ENCODE peak calls at places on chromosomes 16 and 17, in ten cellular contexts. L is astrocyte of the cerebellum; Y is smooth muscle cell of the brain vasculature; F is HS-5; I is activated T-cell treated with anti-CD3 and anti-CD28 coated beads, Interleukin-2, amount 50 U/mL, for 72 hours; H is mucosa of gallbladder; B is heart left ventricle; W is MM.1S; G is AG08396; N is A549. R is an unnamed sample.

GRCh38 chr17:63834431-63835166 is 7.1 kb upstream of the FTSJ3 start:
- DNase-seq in W (peak), Y (no peak), F (no peak), I (peak), H (peak), L (no peak), G (peak), B (no peak), N (peak), R (peak)

GRCh38 chr16:71746442-71747046 is 22.0 kb upstream of the PHLPP2 start:
- DNase-seq in L (peak), W (peak), H (no peak), B (no peak), I (peak), N (peak), F (no peak), Y (peak), G (peak), R (peak)

GRCh38 chr16:75401697-75402096 is 31.6 kb downstream of the CFDP1 start:
- DNase-seq in F (no peak), N (no peak), L (no peak), B (no peak), G (no peak), I (no peak), Y (no peak), H (no peak), W (no peak), R (no peak)

GRCh38 chr16:66007717-66008116 is 358.8 kb upstream of the CDH5 start:
- DNase-seq in B (no peak), H (no peak), W (peak), N (no peak), G (peak), Y (no peak), F (peak), L (peak), I (no peak), R (no peak)

GRCh38 chr17:50806141-50806643 is 29.2 kb upstream of the WFIKKN2 start:
- DNase-seq in B (no peak), F (no peak), Y (no peak), I (no peak), L (no peak), H (peak), G (no peak), N (no peak), W (no peak), R (no peak)

GRCh38 chr16:77788196-77789084 is at the start of gene VAT1L:
- DNase-seq in H (peak), F (peak), G (peak), N (peak), B (no peak), L (no peak), Y (no peak), W (peak), I (peak), R (peak)

GRCh38 chr17:67615011-67615561 is 102.7 kb upstream of the NOL11 start:
- DNase-seq in H (no peak), F (no peak), I (no peak), B (no peak), L (no peak), W (no peak), G (no peak), N (no peak), Y (no peak), R (no peak)

GRCh38 chr16:4415538-4416199 is 727 bp downstream of the CORO7 start:
- DNase-seq in I (peak), H (peak), W (peak), Y (no peak), G (peak), N (peak), F (no peak), B (peak), L (no peak), R (peak)

GRCh38 chr16:2966803-2967184 is 2.4 kb upstream of the PAQR4 start:
- DNase-seq in W (no peak), I (no peak), N (no peak), F (no peak), G (no peak), L (no peak), Y (no peak), B (no peak), H (no peak), R (peak)

GRCh38 chr17:68328676-68329075 is 37.4 kb downstream of the ARSG start:
- DNase-seq in Y (no peak), W (no peak), N (no peak), F (no peak), G (no peak), I (no peak), L (no peak), H (no peak), B (no peak), R (no peak)

GRCh38 chr16:57870753-57871454 is 68.6 kb upstream of the KIFC3 start:
- DNase-seq in Y (no peak), N (no peak), G (no peak), B (no peak), H (no peak), W (no peak), I (no peak), F (no peak), L (no peak), R (no peak)

GRCh38 chr16:71894229-71894920 is 956 bp upstream of the IST1 start:
- DNase-seq in L (peak), W (peak), I (peak), H (peak), G (peak), B (peak), Y (no peak), N (no peak), F (no peak), R (peak)

GRCh38 chr16:50627419-50627818 is 53.7 kb downstream of the SNX20 start:
- DNase-seq in N (no peak), H (peak), I (peak), L (no peak), G (no peak), F (no peak), Y (no peak), W (no peak), B (peak), R (no peak)

GRCh38 chr16:49928176-49928892 is 72.4 kb upstream of the ZNF423 start:
- DNase-seq in G (no peak), H (no peak), Y (no peak), F (no peak), I (no peak), W (no peak), B (no peak), N (no peak), L (no peak), R (no peak)

GRCh38 chr16:3431779-3432219 is 11.5 kb downstream of the ZNF597 start:
- DNase-seq in G (peak), W (peak), B (peak), Y (no peak), H (peak), N (no peak), L (no peak), F (no peak), I (peak), R (peak)

GRCh38 chr16:83935858-83936255 is 17.2 kb upstream of the OSGIN1 start:
- DNase-seq in H (no peak), F (no peak), L (no peak), I (no peak), B (no peak), N (no peak), G (no peak), Y (no peak), W (no peak), R (no peak)

GRCh38 chr17:28029033-28029432 is 13.4 kb upstream of the NLK start:
- DNase-seq in H (no peak), N (no peak), F (no peak), Y (no peak), G (no peak), W (no peak), L (no peak), I (no peak), B (no peak), R (no peak)

GRCh38 chr17:82400830-82401229 is 17.3 kb upstream of the HEXD start:
- DNase-seq in Y (no peak), N (no peak), H (peak), B (no peak), G (no peak), F (no peak), I (peak), W (peak), L (no peak), R (peak)

GRCh38 chr17:70636517-70637133 is 467.3 kb downstream of the KCNJ2 start:
- DNase-seq in L (peak), G (peak), B (no peak), H (peak), F (peak), Y (peak), N (peak), W (peak), I (peak), R (no peak)

GRCh38 chr17:39700148-39700987 is 504 bp downstream of the ERBB2 start:
- DNase-seq in G (peak), I (no peak), W (no peak), Y (no peak), H (no peak), N (peak), L (no peak), F (no peak), B (no peak), R (peak)

GRCh38 chr17:6623941-6624340 is 16.6 kb downstream of the KIAA0753 start:
- DNase-seq in Y (no peak), L (no peak), B (no peak), G (no peak), H (no peak), N (no peak), F (no peak), W (no peak), I (no peak), R (no peak)

GRCh38 chr16:79451196-79451816 is 149.2 kb downstream of the MAF start:
- DNase-seq in W (peak), N (no peak), H (no peak), B (no peak), F (no peak), G (no peak), I (peak), Y (no peak), L (no peak), R (no peak)

GRCh38 chr17:39563476-39563875 is 44.2 kb downstream of the NEUROD2 start:
- DNase-seq in B (no peak), I (no peak), H (no peak), L (no peak), W (no peak), Y (no peak), G (no peak), F (no peak), N (no peak), R (no peak)

GRCh38 chr16:88341551-88342290 is 41.0 kb upstream of the ZNF469 start:
- DNase-seq in Y (no peak), L (no peak), I (no peak), W (no peak), H (no peak), F (no peak), B (no peak), G (no peak), N (no peak), R (no peak)

GRCh38 chr16:58222532-58223316 is 24.8 kb upstream of the CSNK2A2 start:
- DNase-seq in G (peak), L (no peak), I (no peak), B (no peak), H (peak), N (peak), F (no peak), W (no peak), Y (no peak), R (no peak)

GRCh38 chr16:27547134-27547533 is 2.6 kb downstream of the GTF3C1 start:
- DNase-seq in N (no peak), G (peak), F (peak), I (no peak), L (peak), W (no peak), H (no peak), B (no peak), Y (no peak), R (no peak)

GRCh38 chr16:79089735-79090284 is 510.7 kb downstream of the MAF start:
- DNase-seq in N (no peak), B (peak), I (peak), F (no peak), L (no peak), H (peak), G (no peak), Y (no peak), W (peak), R (no peak)

GRCh38 chr16:65119905-65120341 is 1.9 kb downstream of the CDH11 start:
- DNase-seq in Y (no peak), B (no peak), F (peak), N (no peak), G (peak), W (no peak), L (peak), I (no peak), H (no peak), R (no peak)

GRCh38 chr16:79769320-79770243 is 169.0 kb upstream of the MAF start:
- DNase-seq in B (no peak), W (no peak), F (no peak), N (no peak), I (no peak), G (no peak), Y (no peak), H (no peak), L (no peak), R (peak)

R was measured in mucosa of descending colon.